ENCODE peak calls at places on chromosomes 2 and 18, in eight cellular contexts. X is AML-193; T is ureter; I is hypothalamus; D is B cell; A is non-pigmented ciliary epithelial cell; Q is fibroblast of villous mesenchyme; C is stimulated activated CD4-positive, alpha-beta T cell treated with anti-CD3 and anti-CD28 coated beads, Interleukin-4, amount 100 ng/mL, for 24 hours. S is an unnamed sample.

GRCh38 chr18:10928971-10929373 is 220.4 kb downstream of the PIEZO2 start:
- DNase-seq in X (no peak), T (no peak), I (no peak), D (no peak), A (no peak), Q (peak), C (no peak), S (no peak)

GRCh38 chr18:3511980-3512379 is 62.0 kb downstream of the TGIF1 start:
- DNase-seq in X (peak), T (no peak), I (no peak), D (no peak), A (peak), Q (peak), C (no peak), S (no peak)

GRCh38 chr2:195364015-195364965 is 292.7 kb upstream of the SLC39A10 start:
- DNase-seq in X (no peak), T (no peak), I (no peak), D (no peak), A (peak), Q (peak), C (no peak), S (no peak)

GRCh38 chr18:9971313-9971920 is 57.6 kb downstream of the VAPA start:
- DNase-seq in X (peak), T (peak), I (peak), D (peak), A (peak), Q (peak), C (peak), S (peak)

GRCh38 chr2:123512547-123512946 is 512.5 kb upstream of the CNTNAP5 start:
- DNase-seq in X (no peak), T (no peak), I (no peak), D (no peak), A (no peak), Q (no peak), C (no peak), S (no peak)

GRCh38 chr18:54416459-54416858 is 58.8 kb downstream of the C18orf54 start:
- DNase-seq in X (no peak), T (no peak), I (no peak), D (no peak), A (peak), Q (peak), C (no peak), S (no peak)

GRCh38 chr2:60485055-60485454 is 68.4 kb downstream of the BCL11A start:
- DNase-seq in X (no peak), T (no peak), I (no peak), D (no peak), A (no peak), Q (no peak), C (no peak), S (no peak)

GRCh38 chr2:226579519-226579918 is 220.1 kb downstream of the IRS1 start:
- DNase-seq in X (no peak), T (no peak), I (no peak), D (no peak), A (no peak), Q (peak), C (no peak), S (no peak)

GRCh38 chr2:36362291-36362690 is 6.7 kb downstream of the CRIM1 start:
- DNase-seq in X (no peak), T (no peak), I (no peak), D (no peak), A (no peak), Q (peak), C (no peak), S (no peak)

GRCh38 chr2:102112271-102112670 is 30.3 kb upstream of the IL1R1 start:
- DNase-seq in X (no peak), T (no peak), I (no peak), D (no peak), A (no peak), Q (no peak), C (no peak), S (no peak)

S was measured in activated CD4-positive, alpha-beta T cell treated with anti-CD3 and anti-CD28 coated beads for 48 hours.